ENCODE peak calls at places on chromosomes 16 and 17, in six cellular contexts. C is CD8-positive, alpha-beta T cell; X is heart left ventricle; V is Peyer's patch; Z is H9; U is DMS 273 treated with DMSO at 0.1 percent for 48 hours. G is an unnamed sample.

GRCh38 chr17:45776896-45777295 is 7.2 kb upstream of the CRHR1 start:
- DNase-seq in C (no peak), X (no peak), V (no peak), Z (no peak), U (no peak), G (no peak)

GRCh38 chr16:81838794-81839193 is 59.7 kb downstream of the PLCG2 start:
- DNase-seq in C (no peak), X (no peak), V (no peak), Z (no peak), U (no peak), G (no peak)

GRCh38 chr17:83186226-83186625 is 106.8 kb downstream of the METRNL start:
- DNase-seq in C (peak; percentile 39), X (peak; percentile 13), V (peak; percentile 12), Z (peak; percentile 51), U (no peak), G (no peak)

GRCh38 chr17:42276609-42277341 is 584 bp upstream of the STAT5B start:
- DNase-seq in C (no peak), X (peak; percentile 78), V (peak; percentile 38), Z (peak; percentile 69), U (no peak), G (no peak)

GRCh38 chr17:51347851-51348584 is 87.7 kb downstream of the UTP18 start:
- DNase-seq in C (no peak), X (no peak), V (no peak), Z (no peak), U (no peak), G (no peak)

GRCh38 chr17:50290074-50290702 is 15.9 kb downstream of the TMEM92 start:
- DNase-seq in C (no peak), X (peak; percentile 56), V (peak; percentile 25), Z (no peak), U (peak; percentile 53), G (no peak)

GRCh38 chr16:25110392-25110947 is 1.1 kb upstream of the LCMT1 start:
- DNase-seq in C (no peak), X (no peak), V (no peak), Z (no peak), U (no peak), G (no peak)

GRCh38 chr17:77637807-77638182 is 320.7 kb upstream of the TNRC6C start:
- DNase-seq in C (no peak), X (no peak), V (no peak), Z (no peak), U (no peak), G (no peak)

GRCh38 chr17:56297142-56297541 is 143.9 kb downstream of the ANKFN1 start:
- DNase-seq in C (no peak), X (no peak), V (no peak), Z (peak; percentile 39), U (no peak), G (no peak)

GRCh38 chr17:49515196-49515770 is 20.2 kb downstream of the NGFR start:
- DNase-seq in C (no peak), X (peak; percentile 90), V (peak; percentile 38), Z (peak; percentile 94), U (peak; percentile 89), G (no peak)

GRCh38 chr16:80948886-80949502 is 57.7 kb downstream of the CMC2 start:
- DNase-seq in C (no peak), X (peak; percentile 40), V (no peak), Z (peak; percentile 80), U (no peak), G (no peak)

GRCh38 chr17:30520436-30520835 is 43.2 kb downstream of the GOSR1 start:
- DNase-seq in C (no peak), X (no peak), V (no peak), Z (no peak), U (no peak), G (no peak)

GRCh38 chr16:24838554-24839266 is 7.1 kb upstream of the SLC5A11 start:
- DNase-seq in C (no peak), X (no peak), V (no peak), Z (no peak), U (no peak), G (no peak)

GRCh38 chr17:50458290-50458689 is 10.4 kb downstream of the CHAD start:
- DNase-seq in C (no peak), X (no peak), V (no peak), Z (no peak), U (no peak), G (no peak)

GRCh38 chr17:42077770-42078169 is 20.5 kb downstream of the ZNF385C start:
- DNase-seq in C (no peak), X (no peak), V (no peak), Z (no peak), U (no peak), G (no peak)

GRCh38 chr17:78781339-78782304 is at the start of gene CYTH1:
- DNase-seq in C (peak; percentile 71), X (peak; percentile 54), V (peak; percentile 55), Z (peak; percentile 67), U (no peak), G (peak; percentile 37)

GRCh38 chr16:73161977-73162376 is 114.0 kb upstream of the ZFHX3 start:
- DNase-seq in C (no peak), X (no peak), V (no peak), Z (no peak), U (no peak), G (no peak)

GRCh38 chr17:43360376-43360738 is 38.4 kb upstream of the ARL4D start:
- DNase-seq in C (peak; percentile 70), X (peak; percentile 34), V (peak; percentile 41), Z (no peak), U (peak; percentile 32), G (peak; percentile 70)

GRCh38 chr16:87681990-87682570 is 79.8 kb downstream of the JPH3 start:
- DNase-seq in C (no peak), X (no peak), V (no peak), Z (peak; percentile 74), U (no peak), G (no peak)

GRCh38 chr17:1274243-1274608 is 4.0 kb downstream of the BHLHA9 start:
- DNase-seq in C (no peak), X (no peak), V (no peak), Z (no peak), U (no peak), G (no peak)